ENCODE peak calls at places on chromosomes 6 and 20, in four cellular contexts. S is heart left ventricle, A is cardiac fibroblast, Z is stomach. I is an unnamed sample.

GRCh38 chr20:12970372-12970821 is 38.4 kb upstream of the SPTLC3 start:
- DNase-seq in S (no peak), A (peak; percentile 71), Z (no peak), I (no peak)

GRCh38 chr6:21587925-21588811 is 5.4 kb upstream of the SOX4 start:
- DNase-seq in S (peak; percentile 78), A (peak; percentile 67), Z (peak; percentile 57), I (peak; percentile 72)

GRCh38 chr20:15236812-15237211 is 899.4 kb upstream of the FLRT3 start:
- DNase-seq in S (no peak), A (peak; percentile 10), Z (peak; percentile 28), I (peak; percentile 32)

GRCh38 chr6:148840256-148840655 is 93.4 kb downstream of the UST start:
- DNase-seq in S (no peak), A (no peak), Z (no peak), I (no peak)

GRCh38 chr6:164331026-164331425 is 916.5 kb downstream of the QKI start:
- DNase-seq in S (no peak), A (no peak), Z (no peak), I (no peak)

GRCh38 chr6:18598865-18599264 is 211.7 kb downstream of the RNF144B start:
- DNase-seq in S (no peak), A (no peak), Z (no peak), I (no peak)

GRCh38 chr20:326645-327031 is 1.3 kb downstream of the SOX12 start:
- DNase-seq in S (peak; percentile 72), A (peak; percentile 14), Z (peak; percentile 31), I (no peak)

GRCh38 chr20:23111307-23111943 is 25.3 kb upstream of the CD93 start:
- DNase-seq in S (no peak), A (no peak), Z (no peak), I (no peak)

GRCh38 chr6:166008441-166009369 is 158.9 kb downstream of the TBXT start:
- DNase-seq in S (peak; percentile 69), A (peak; percentile 65), Z (no peak), I (no peak)

GRCh38 chr20:18734525-18735189 is 78.9 kb upstream of the SCP2D1 start:
- DNase-seq in S (no peak), A (no peak), Z (no peak), I (no peak)

GRCh38 chr20:42270539-42270938 is 652.4 kb upstream of the CHD6 start:
- DNase-seq in S (no peak), A (no peak), Z (no peak), I (no peak)

GRCh38 chr6:118982256-118982911 is 47.4 kb upstream of the MCM9 start:
- DNase-seq in S (no peak), A (no peak), Z (no peak), I (no peak)

GRCh38 chr6:127775371-127775770 is 125.5 kb downstream of the THEMIS start:
- DNase-seq in S (no peak), A (no peak), Z (no peak), I (no peak)

GRCh38 chr6:20492099-20492498 is 42.2 kb upstream of the CDKAL1 start:
- DNase-seq in S (no peak), A (no peak), Z (no peak), I (no peak)

DNA sequence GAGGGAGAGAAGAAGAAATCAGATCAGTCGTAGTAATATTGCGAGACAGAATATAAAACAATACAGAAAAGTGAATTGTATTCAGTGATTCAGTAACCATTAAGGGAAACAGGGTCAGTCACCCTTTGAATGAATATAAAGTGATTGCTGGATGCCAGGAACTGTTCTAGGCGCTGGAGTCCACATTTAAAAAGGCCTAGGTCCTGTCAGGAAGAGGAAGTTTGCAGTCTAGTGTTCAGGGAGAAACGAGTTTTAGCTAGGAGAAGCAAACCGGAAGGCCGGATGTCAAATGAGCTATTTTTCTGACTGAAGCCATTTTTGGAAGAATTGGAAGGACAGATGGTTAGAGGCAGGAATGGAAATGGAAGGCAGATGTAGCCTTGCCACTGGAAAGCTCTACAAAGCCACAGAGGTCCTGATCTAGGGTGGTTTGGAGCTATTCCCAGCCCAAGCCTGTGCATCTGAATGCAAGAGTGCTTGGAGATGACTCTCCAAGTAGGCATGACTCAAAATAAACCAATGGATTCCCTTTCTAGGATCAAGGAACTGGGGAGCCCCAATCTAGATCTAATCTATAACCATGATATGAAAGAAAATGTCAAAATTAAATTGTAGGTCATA is 36.9 kb upstream of the CDKAL1 start:
- DNase-seq in S (no peak), A (peak; percentile 45), Z (no peak), I (no peak)
- TF ChIP-seq CTCF in S (no peak), A (no peak), Z (no peak), I (no peak)

GRCh38 chr6:34858681-34859080 is 29.2 kb downstream of the TAF11 start:
- DNase-seq in S (no peak), A (peak; percentile 5), Z (no peak), I (no peak)

GRCh38 chr6:34859951-34860350 is 27.9 kb downstream of the TAF11 start:
- DNase-seq in S (no peak), A (no peak), Z (no peak), I (no peak)

GRCh38 chr6:34852406-34853085 is 35.3 kb downstream of the TAF11 start:
- DNase-seq in S (no peak), A (no peak), Z (no peak), I (no peak)

GRCh38 chr6:34851361-34851760 is 36.5 kb downstream of the TAF11 start:
- DNase-seq in S (no peak), A (no peak), Z (no peak), I (no peak)

GRCh38 chr6:34855463-34855862 is 32.4 kb downstream of the TAF11 start:
- DNase-seq in S (no peak), A (no peak), Z (no peak), I (no peak)
- TF ChIP-seq CTCF in S (no peak), A (no peak), Z (no peak), I (no peak)

GRCh38 chr20:59437601-59438031 is 137.2 kb downstream of the EDN3 start:
- DNase-seq in S (no peak), A (no peak), Z (no peak), I (no peak)

GRCh38 chr20:59441306-59441705 is 140.9 kb downstream of the EDN3 start:
- DNase-seq in S (no peak), A (no peak), Z (no peak), I (no peak)

GRCh38 chr20:59438201-59438600 is 137.8 kb downstream of the EDN3 start:
- DNase-seq in S (no peak), A (no peak), Z (no peak), I (no peak)

GRCh38 chr20:59441860-59442810 is 141.7 kb downstream of the EDN3 start:
- DNase-seq in S (no peak), A (no peak), Z (no peak), I (no peak)

DNA sequence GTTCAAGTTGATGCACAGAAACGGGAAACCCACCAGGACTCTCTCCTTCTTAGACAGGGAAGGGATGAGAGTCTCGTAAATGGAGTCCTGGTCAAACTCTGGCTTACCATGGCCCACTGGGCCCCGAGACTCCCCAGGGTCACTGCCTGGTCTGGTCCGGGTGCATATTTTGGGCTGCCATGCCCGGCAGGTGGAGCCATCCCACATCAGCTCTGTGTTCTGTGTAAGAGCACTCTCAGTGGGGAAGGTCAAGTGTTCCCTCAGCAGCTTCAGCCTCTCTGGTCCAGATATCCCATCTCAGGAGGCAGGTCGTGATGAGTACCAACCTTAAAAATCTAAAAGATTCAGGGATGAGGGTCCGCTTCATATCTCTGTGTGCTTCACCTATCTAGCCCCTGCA is 138.8 kb downstream of the EDN3 start:
- DNase-seq in S (no peak), A (no peak), Z (no peak), I (no peak)
- TF ChIP-seq CTCF in S (no peak), A (no peak), Z (no peak), I (no peak)

GRCh38 chr6:17042422-17043147 is 59.3 kb upstream of the STMND1 start:
- DNase-seq in S (no peak), A (peak; percentile 56), Z (no peak), I (peak; percentile 78)
- TF ChIP-seq CTCF in S (peak; percentile 9), A (peak; percentile 40), Z (no peak), I (no peak)

GRCh38 chr20:16533493-16533892 is 39.8 kb downstream of the KIF16B start:
- DNase-seq in S (no peak), A (peak; percentile 31), Z (no peak), I (no peak)

GRCh38 chr20:16531485-16531884 is 41.8 kb downstream of the KIF16B start:
- DNase-seq in S (no peak), A (no peak), Z (no peak), I (no peak)

GRCh38 chr20:16527438-16527837 is 45.8 kb downstream of the KIF16B start:
- DNase-seq in S (no peak), A (no peak), Z (no peak), I (no peak)

GRCh38 chr20:16528078-16528477 is 45.2 kb downstream of the KIF16B start:
- DNase-seq in S (no peak), A (peak; percentile 93), Z (peak; percentile 54), I (peak; percentile 85)

GRCh38 chr20:16530201-16530681 is 43.0 kb downstream of the KIF16B start:
- DNase-seq in S (no peak), A (peak; percentile 63), Z (peak; percentile 62), I (peak; percentile 88)
- TF ChIP-seq CTCF in S (no peak), A (no peak), Z (no peak), I (no peak)

GRCh38 chr20:49913399-49914047 is 1.8 kb downstream of the SPATA2 start:
- DNase-seq in S (no peak), A (no peak), Z (no peak), I (no peak)

GRCh38 chr20:49915380-49916145 is at the start of gene SPATA2:
- DNase-seq in S (peak; percentile 97), A (peak; percentile 96), Z (peak; percentile 98), I (peak; percentile 96)

GRCh38 chr20:49916146-49917002 is 1.0 kb upstream of the SPATA2 start:
- DNase-seq in S (no peak), A (peak; percentile 52), Z (peak; percentile 48), I (peak; percentile 84)

GRCh38 chr20:49915118-49915379 is 280 bp downstream of the SPATA2 start:
- DNase-seq in S (no peak), A (no peak), Z (no peak), I (no peak)

DNA sequence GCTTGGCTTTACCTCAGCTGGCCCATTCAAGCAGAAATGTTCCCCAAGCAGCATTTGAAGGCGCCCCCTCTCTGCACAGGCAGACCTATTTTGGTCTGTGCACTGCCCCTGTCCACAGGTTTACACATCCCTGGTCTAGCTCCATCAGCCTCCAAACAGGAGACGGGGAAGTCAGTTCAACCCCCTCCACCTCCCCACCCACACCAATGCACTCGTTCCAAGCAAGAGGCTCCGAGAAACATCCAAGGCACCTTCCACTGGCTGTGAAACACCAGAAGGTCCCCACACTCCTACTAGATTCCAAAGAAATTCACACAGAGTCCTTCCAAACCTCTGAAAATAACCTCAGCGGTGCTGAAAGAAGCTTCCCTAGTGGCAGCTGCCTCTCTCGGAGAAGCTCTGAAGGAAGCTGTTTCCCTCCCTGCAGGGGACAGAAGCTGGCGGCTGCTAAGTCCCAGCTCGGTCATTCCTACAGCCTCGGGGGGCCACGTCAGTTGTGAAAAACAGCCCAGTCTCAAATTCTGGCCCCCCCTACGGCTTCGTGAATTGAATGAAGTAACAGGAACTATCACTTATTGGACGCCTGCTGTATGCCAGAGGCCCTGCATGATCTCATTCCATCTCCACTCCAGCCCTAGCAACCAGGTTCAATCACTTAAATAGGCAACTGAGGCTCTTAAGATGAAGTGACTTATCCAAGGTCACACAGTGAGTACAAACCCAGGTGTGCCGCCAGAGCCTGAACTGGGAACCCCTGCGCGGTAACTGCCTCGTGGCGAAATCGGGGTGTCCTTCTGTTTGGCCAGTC is 815 bp downstream of the SPATA2 start:
- DNase-seq in S (no peak), A (no peak), Z (no peak), I (no peak)
- TF ChIP-seq CTCF in S (no peak), A (no peak), Z (no peak), I (no peak)

GRCh38 chr6:91428953-91429560 is 842.2 kb upstream of the MAP3K7 start:
- DNase-seq in S (no peak), A (no peak), Z (no peak), I (no peak)
- TF ChIP-seq CTCF in S (no peak), A (no peak), Z (no peak), I (no peak)